ENCODE peak calls at places on chromosomes 16 and 17, in four cellular contexts. T is cardiac fibroblast, X is heart left ventricle, E is K562. W is an unnamed sample.

GRCh38 chr16:66472961-66473610 is 46.0 kb downstream of the BEAN1 start:
- DNase-seq in X (no peak), T (no peak), E (no peak), W (no peak)

GRCh38 chr16:705748-706188 is at the start of gene FBXL16:
- DNase-seq in E (peak; percentile 91), X (no peak), T (no peak), W (peak; percentile 71)

GRCh38 chr17:17527534-17527933 is 31.3 kb upstream of the RASD1 start:
- DNase-seq in T (no peak), E (no peak), X (no peak), W (no peak)

GRCh38 chr17:81325057-81325973 is 30.2 kb upstream of the SLC38A10 start:
- DNase-seq in T (no peak), E (no peak), X (no peak), W (peak; percentile 94)

GRCh38 chr17:58525239-58525638 is 10.8 kb upstream of the MTMR4 start:
- DNase-seq in T (peak; percentile 86), E (no peak), X (peak; percentile 71), W (no peak)

GRCh38 chr16:11896776-11897175 is 19.0 kb downstream of the GSPT1 start:
- DNase-seq in E (no peak), X (no peak), T (peak; percentile 83), W (no peak)

GRCh38 chr17:55577687-55578086 is 66.4 kb upstream of the SMIM36 start:
- DNase-seq in X (peak; percentile 23), E (no peak), T (no peak), W (no peak)

GRCh38 chr16:84448444-84448843 is 56.0 kb downstream of the MEAK7 start:
- DNase-seq in E (no peak), X (no peak), T (no peak), W (no peak)

GRCh38 chr17:76419576-76420245 is 33.2 kb downstream of the UBE2O start:
- DNase-seq in E (no peak), T (no peak), X (no peak), W (no peak)

GRCh38 chr17:82846061-82846691 is 6.4 kb upstream of the ZNF750 start:
- DNase-seq in X (no peak), T (no peak), E (no peak), W (no peak)
- H3K4me3 ChIP-seq in X (peak overlapping the region; percentile 40), T (no peak overlapping the region), E (no peak overlapping the region), W (no peak overlapping the region)

GRCh38 chr16:64983226-64983625 is 138.6 kb downstream of the CDH11 start:
- DNase-seq in T (no peak), E (no peak), X (no peak), W (no peak)

GRCh38 chr16:64989050-64989449 is 132.8 kb downstream of the CDH11 start:
- DNase-seq in E (no peak), T (no peak), X (no peak), W (no peak)

GRCh38 chr16:64981568-64982281 is 140.1 kb downstream of the CDH11 start:
- DNase-seq in X (no peak), E (no peak), T (no peak), W (no peak)

GRCh38 chr16:64982581-64982980 is 139.3 kb downstream of the CDH11 start:
- DNase-seq in T (no peak), X (no peak), E (no peak), W (no peak)

DNA sequence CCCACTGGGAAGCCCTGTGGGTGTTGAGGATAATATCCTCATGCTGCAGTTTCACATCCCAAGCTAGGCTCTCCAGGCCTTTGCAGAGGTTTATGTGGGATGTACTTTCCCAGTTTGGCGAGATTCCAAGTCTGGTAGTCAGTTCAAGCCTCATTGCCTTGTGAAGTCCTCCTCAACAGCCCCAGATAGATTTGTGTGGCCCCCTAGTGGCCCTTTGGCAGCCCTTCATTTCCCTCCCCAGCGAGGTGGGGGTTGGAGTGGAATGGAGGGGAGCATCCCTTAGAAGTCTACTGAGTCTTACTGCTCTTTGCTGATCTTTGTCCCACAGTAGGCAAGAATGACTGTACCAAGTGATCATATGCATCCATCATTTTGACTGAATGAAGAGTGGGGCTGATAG is 137.9 kb downstream of the CDH11 start:
- DNase-seq in X (peak; percentile 65), E (peak; percentile 11), T (peak; percentile 93), W (peak; percentile 71)
- TF ChIP-seq CTCF in X (peak; percentile 35), E (no peak), T (peak; percentile 89), W (peak; percentile 81)

GRCh38 chr17:42584880-42585279 is 7.4 kb upstream of the PSMC3IP start:
- DNase-seq in X (no peak), E (no peak), T (no peak), W (no peak)
- H3K4me3 ChIP-seq in X (no peak overlapping the region), E (no peak overlapping the region), T (no peak overlapping the region), W (no peak overlapping the region)

GRCh38 chr16:25106567-25107465 is 4.7 kb upstream of the LCMT1 start:
- DNase-seq in T (peak; percentile 86), X (peak; percentile 96), E (peak; percentile 94), W (peak; percentile 92)
- TF ChIP-seq CTCF in T (no peak), X (peak; percentile 17), E (peak; percentile 71), W (peak; percentile 64)

GRCh38 chr17:29178750-29179231 is 1.4 kb downstream of the MYO18A start:
- DNase-seq in T (no peak), E (no peak), X (peak; percentile 9), W (no peak)
- H3K4me3 ChIP-seq in T (peak overlapping the region; percentile 65), E (peak overlapping the region; percentile 49), X (peak overlapping the region; percentile 75), W (peak overlapping the region; percentile 71)

GRCh38 chr16:23434380-23434779 is 18.6 kb downstream of the COG7 start:
- DNase-seq in T (peak; percentile 85), X (no peak), E (peak; percentile 61), W (peak; percentile 20)
- TF ChIP-seq CTCF in T (peak; percentile 82), X (peak; percentile 91), E (peak; percentile 91), W (peak; percentile 68)

GRCh38 chr17:68293490-68294195 is 2.3 kb downstream of the ARSG start:
- DNase-seq in X (no peak), E (no peak), T (no peak), W (no peak)

GRCh38 chr17:68294617-68295016 is 3.3 kb downstream of the ARSG start:
- DNase-seq in E (no peak), X (no peak), T (no peak), W (no peak)

GRCh38 chr17:68296217-68297140 is 5.2 kb downstream of the ARSG start:
- DNase-seq in X (no peak), T (no peak), E (no peak), W (no peak)

GRCh38 chr17:68294196-68294555 is 2.9 kb downstream of the ARSG start:
- DNase-seq in X (no peak), T (no peak), E (no peak), W (no peak)

DNA sequence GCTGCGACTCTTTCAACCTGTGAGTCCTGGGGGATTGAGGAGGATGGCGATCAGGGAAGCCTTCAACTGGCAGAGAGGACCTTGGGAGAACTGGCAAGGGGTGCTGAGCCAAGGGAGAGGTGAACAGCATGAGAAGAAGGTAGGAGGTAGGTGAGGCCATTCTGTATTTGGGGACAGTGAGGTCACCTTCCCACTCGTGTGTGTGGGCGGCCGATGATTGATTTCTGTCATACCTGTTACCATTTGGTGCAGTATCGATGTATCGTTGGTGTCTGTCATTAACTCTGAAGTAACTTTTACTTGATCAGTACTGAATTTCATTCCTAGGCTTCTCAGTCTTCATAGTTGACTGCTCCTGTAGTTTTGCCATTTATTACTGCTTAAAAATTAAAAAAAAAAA is 3.8 kb downstream of the ARSG start:
- DNase-seq in T (no peak), E (no peak), X (no peak), W (no peak)
- H3K4me3 ChIP-seq in T (no peak overlapping the region), E (no peak overlapping the region), X (no peak overlapping the region), W (no peak overlapping the region)

DNA sequence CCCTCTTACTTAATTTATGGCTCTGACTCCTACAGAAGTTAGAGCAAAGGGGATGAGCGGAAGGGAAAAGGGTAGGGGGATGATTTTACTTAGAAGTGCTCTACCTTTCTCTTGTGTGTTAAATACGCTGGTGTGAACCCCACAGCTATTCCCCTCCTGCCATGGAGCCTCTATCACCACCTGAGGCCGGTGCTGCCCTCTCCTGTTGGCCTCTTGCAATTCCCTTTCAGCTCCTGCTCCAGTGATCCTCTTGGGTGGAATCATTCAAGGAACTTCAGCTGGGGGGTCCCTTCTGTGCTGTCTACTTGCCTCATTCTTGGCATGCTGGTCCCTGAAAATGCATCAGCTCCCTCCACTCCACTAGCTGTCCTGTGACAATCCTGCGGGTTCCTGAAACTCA is 41.8 kb upstream of the CDH8 start:
- DNase-seq in E (no peak), X (no peak), T (peak; percentile 3), W (peak; percentile 10)
- TF ChIP-seq CTCF in E (no peak), X (no peak), T (no peak), W (peak; percentile 57)

GRCh38 chr17:65707780-65708179 is 146.3 kb upstream of the AXIN2 start:
- DNase-seq in X (no peak), T (no peak), E (no peak), W (no peak)

GRCh38 chr17:65711671-65712276 is 150.3 kb upstream of the AXIN2 start:
- DNase-seq in X (no peak), E (no peak), T (no peak), W (no peak)

DNA sequence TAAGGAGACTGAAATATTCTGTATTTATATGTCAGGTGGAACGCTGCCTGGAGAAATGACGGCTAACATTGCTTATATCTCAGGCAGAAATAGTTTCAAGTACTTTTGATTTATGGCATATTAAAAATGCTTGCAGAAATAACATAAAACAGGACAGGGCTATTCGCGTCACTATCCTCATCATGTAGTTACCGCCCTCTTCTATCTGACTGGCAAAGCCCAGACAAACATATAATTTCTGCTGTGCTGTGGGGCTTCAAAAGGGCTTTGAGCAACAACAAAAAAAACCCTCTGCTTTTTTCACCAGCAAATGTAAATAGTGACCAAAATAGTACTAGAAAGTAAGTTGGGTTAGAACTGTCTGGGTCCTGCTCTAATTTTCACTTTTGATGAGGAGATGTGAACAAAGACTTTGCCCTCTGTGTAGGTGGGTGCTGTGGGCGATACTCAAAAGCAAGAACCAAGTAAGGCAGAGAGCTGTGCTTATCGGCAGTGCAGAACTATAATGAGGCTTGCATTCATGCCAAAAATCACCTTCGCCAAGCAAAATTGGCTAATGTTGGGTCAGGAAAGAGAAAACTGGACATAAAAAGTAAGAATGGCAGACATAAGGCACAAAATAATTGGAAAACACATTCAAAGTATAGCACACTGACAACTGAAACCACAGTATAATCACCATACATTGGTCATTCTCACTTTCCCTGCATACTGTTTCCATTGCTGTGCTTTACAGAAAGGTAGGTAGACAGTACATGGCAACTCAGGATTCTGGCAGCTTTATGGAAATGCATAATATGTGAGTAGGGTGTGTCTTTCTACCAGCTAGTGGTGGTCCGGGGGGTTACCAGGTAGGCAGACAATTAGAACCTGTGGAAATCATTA is 151.2 kb upstream of the AXIN2 start:
- DNase-seq in T (no peak), E (no peak), X (no peak), W (no peak)
- H3K4me3 ChIP-seq in T (no peak overlapping the region), E (no peak overlapping the region), X (no peak overlapping the region), W (no peak overlapping the region)

GRCh38 chr16:30535106-30535776 is 583 bp upstream of the ZNF747 start:
- DNase-seq in E (no peak), T (no peak), X (no peak), W (no peak)

GRCh38 chr16:30533146-30533522 is 1.5 kb downstream of the ZNF747 start:
- DNase-seq in X (no peak), T (no peak), E (no peak), W (no peak)

GRCh38 chr16:30535777-30536190 is 1.1 kb upstream of the ZNF747 start:
- DNase-seq in E (peak; percentile 86), T (peak; percentile 71), X (peak; percentile 73), W (peak; percentile 80)

GRCh38 chr16:30533748-30534367 is 800 bp downstream of the ZNF747 start:
- DNase-seq in X (no peak), E (no peak), T (no peak), W (no peak)

GRCh38 chr16:30534368-30535105 is at the start of gene ZNF747:
- DNase-seq in T (peak; percentile 83), E (peak; percentile 93), X (peak; percentile 95), W (peak; percentile 93)
- TF ChIP-seq CTCF in T (no peak), E (peak; percentile 6), X (no peak), W (no peak)